ENCODE peak calls at places on chromosomes 13 and 19, in six cellular contexts. C, I, E, K, H and B are unnamed samples.

GRCh38 chr19:35736913-35737886 is 5.1 kb downstream of the IGFLR1 start:
- DNase-seq in C (no peak), I (no peak), E (no peak), K (peak), H (no peak), B (no peak)

GRCh38 chr13:94706854-94707399 is 5.4 kb downstream of the SOX21 start:
- DNase-seq in C (no peak), I (no peak), E (no peak), K (no peak), H (peak), B (no peak)

GRCh38 chr13:93226623-93227279 is at the start of gene GPC6:
- DNase-seq in C (peak), I (peak), E (peak), K (no peak), H (peak), B (no peak)

GRCh38 chr19:44850641-44851109 is 4.6 kb downstream of the NECTIN2 start:
- DNase-seq in C (no peak), I (no peak), E (no peak), K (no peak), H (no peak), B (peak)

GRCh38 chr19:15557223-15557622 is 48.9 kb downstream of the CYP4F22 start:
- DNase-seq in C (no peak), I (no peak), E (no peak), K (no peak), H (no peak), B (no peak)

GRCh38 chr13:88908896-88909535 is 1237.8 kb downstream of the SLITRK5 start:
- DNase-seq in C (no peak), I (no peak), E (no peak), K (no peak), H (no peak), B (no peak)

GRCh38 chr19:41175825-41176734 is 16.9 kb upstream of the CYP2S1 start:
- DNase-seq in C (peak), I (no peak), E (peak), K (peak), H (peak), B (no peak)

GRCh38 chr13:67651908-67652307 is 421.8 kb upstream of the PCDH9 start:
- DNase-seq in C (no peak), I (no peak), E (no peak), K (no peak), H (no peak), B (no peak)

GRCh38 chr13:66751691-66752090 is 478.4 kb downstream of the PCDH9 start:
- DNase-seq in C (no peak), I (peak), E (no peak), K (no peak), H (peak), B (no peak)

GRCh38 chr13:98169331-98169730 is 7.7 kb downstream of the RNF113B start:
- DNase-seq in C (no peak), I (no peak), E (no peak), K (no peak), H (no peak), B (no peak)

GRCh38 chr19:45884682-45885555 is 1.0 kb downstream of the IRF2BP1 start:
- DNase-seq in C (no peak), I (no peak), E (no peak), K (no peak), H (no peak), B (peak)

DNA sequence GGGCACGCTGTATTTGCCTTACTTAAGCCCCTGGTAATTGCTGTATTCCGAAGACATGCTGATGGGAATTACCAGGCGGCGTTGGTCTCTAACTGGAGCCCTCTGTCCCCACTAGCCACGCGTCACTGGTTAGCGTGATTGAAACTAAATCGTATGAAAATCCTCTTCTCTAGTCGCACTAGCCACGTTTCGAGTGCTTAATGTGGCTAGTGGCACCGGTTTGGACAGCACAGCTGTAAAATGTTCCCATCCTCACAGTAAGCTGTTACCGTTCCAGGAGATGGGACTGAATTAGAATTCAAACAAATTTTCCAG is 679 bp downstream of the BRCA2 start:
- DNase-seq in C (no peak), I (peak), E (no peak), K (no peak), H (no peak), B (no peak)
- H3K27ac ChIP-seq in C (peak), I (peak), E (peak), K (peak), H (peak), B (no peak)

GRCh38 chr19:13929956-13930355 is 8.3 kb downstream of the PODNL1 start:
- DNase-seq in C (no peak), I (no peak), E (no peak), K (no peak), H (no peak), B (no peak)

GRCh38 chr19:13932911-13933393 is 5.3 kb downstream of the PODNL1 start:
- DNase-seq in C (no peak), I (no peak), E (no peak), K (no peak), H (no peak), B (no peak)

GRCh38 chr19:13931582-13932378 is 6.4 kb downstream of the PODNL1 start:
- DNase-seq in C (no peak), I (no peak), E (no peak), K (no peak), H (no peak), B (peak)

GRCh38 chr19:13929340-13929739 is 8.9 kb downstream of the PODNL1 start:
- DNase-seq in C (no peak), I (no peak), E (no peak), K (no peak), H (no peak), B (no peak)

GRCh38 chr19:13930402-13930801 is 7.8 kb downstream of the PODNL1 start:
- DNase-seq in C (no peak), I (no peak), E (no peak), K (no peak), H (no peak), B (no peak)
- H3K4me3 ChIP-seq in C (no peak), I (no peak), E (no peak), K (no peak), H (no peak), B (no peak)

DNA sequence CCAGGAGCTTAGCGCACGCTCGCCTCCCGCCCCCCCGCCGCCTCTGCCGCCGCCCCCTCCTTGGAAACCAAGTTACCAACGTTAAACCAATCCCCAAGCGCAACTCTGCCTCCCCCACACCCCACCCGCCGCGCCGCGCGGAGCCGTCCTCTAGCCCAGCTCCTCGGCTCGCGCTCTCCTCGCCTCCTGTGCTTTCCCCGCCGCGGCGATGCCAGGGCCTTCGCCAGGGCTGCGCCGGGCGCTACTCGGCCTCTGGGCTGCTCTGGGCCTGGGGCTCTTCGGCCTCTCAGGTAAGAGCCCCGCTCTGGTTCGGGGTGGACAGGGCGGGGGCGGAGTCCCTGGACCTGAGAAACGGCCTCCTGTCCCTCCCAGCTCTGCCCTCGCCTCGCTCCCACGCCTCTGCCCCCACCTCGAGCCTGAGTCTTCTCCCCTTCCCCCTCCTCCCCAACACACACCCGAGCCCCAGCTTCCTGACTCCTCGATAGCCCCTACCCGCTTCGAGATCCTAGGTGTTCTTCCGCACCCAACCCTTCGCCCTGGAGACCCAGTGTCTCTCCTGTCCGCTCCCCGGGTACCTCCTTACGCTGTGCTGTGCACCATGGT is at the start of gene ICAM5:
- DNase-seq in C (no peak), I (no peak), E (no peak), K (peak), H (no peak), B (no peak)
- H3K27ac ChIP-seq in C (no peak), I (no peak), E (no peak), K (no peak), H (no peak), B (no peak)

GRCh38 chr19:21143846-21144245 is 2.0 kb downstream of the ZNF431 start:
- DNase-seq in C (peak), I (no peak), E (no peak), K (no peak), H (peak), B (no peak)

GRCh38 chr19:21141787-21142464 is at the start of gene ZNF431:
- DNase-seq in C (peak), I (peak), E (peak), K (peak), H (peak), B (peak)

GRCh38 chr19:21148681-21149080 is 6.8 kb downstream of the ZNF431 start:
- DNase-seq in C (no peak), I (no peak), E (no peak), K (no peak), H (no peak), B (no peak)

GRCh38 chr19:21147540-21147939 is 5.7 kb downstream of the ZNF431 start:
- DNase-seq in C (no peak), I (no peak), E (no peak), K (no peak), H (no peak), B (no peak)

GRCh38 chr19:21143428-21143827 is 1.6 kb downstream of the ZNF431 start:
- DNase-seq in C (no peak), I (no peak), E (no peak), K (no peak), H (no peak), B (no peak)
- H3K4me3 ChIP-seq in C (no peak), I (no peak), E (no peak), K (no peak), H (no peak), B (no peak)

DNA sequence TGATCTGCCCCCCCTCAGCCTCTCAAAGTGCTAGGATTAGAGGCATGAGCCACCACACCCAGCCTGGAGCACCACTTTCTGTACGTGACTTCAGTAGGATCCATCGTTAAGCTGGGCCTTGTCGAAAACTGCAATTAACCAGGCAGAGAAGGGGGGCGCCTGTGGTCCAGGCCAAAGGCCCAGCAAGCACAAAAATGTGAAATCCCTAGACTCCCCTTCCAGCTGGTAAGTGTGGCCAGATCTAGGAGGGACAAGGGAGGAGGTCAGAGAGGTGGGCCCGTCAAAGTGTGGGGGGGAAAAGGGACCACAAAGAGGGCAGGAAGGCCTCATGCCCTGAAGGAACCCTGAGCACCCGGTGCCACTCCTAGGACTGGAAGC is 13.8 kb downstream of the DDX39A start:
- DNase-seq in C (no peak), I (no peak), E (no peak), K (no peak), H (no peak), B (no peak)
- H3K27ac ChIP-seq in C (no peak), I (no peak), E (peak), K (no peak), H (no peak), B (no peak)

DNA sequence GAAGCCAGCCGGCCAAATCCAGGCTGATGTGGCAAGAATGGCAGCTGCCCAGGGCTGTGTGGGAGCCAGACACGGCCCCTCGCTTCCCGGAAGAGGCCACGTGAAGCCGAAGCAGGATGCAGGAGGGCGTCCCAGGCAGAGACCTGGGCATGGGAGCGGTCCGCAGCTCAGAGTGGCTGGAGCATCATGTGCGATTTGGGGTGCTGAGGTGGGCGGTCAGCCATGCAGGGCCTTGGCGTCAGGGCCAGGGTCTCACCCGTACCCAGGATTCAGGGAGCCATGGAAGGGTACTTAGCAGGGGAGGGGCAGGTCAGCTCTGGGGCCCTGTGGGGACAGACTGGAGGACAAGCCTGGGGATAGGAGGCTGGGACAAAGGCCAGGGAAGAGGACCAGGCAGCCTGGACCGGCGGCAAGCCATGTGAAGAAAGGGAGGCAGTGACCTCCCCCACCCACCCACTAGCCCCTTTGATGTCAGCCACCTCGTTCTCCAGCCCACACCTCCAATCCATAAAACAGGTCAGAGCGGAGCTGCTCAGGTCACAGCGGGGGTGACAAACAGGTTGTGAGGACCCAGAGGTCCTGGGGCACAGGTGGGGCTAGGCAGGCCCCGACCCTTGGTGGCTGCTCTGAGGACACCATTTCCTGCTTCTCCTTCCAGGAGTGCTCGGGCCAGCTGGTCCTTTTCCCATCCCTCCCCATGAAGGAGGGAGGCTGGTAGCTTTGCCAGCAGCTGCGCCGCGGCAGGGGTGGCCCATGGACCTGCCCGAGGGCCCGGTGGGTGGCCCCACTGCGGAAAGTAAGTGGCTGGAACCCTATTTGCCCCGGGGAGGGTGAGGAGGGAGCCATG is 2.3 kb downstream of the KASH5 start:
- DNase-seq in C (no peak), I (no peak), E (no peak), K (no peak), H (no peak), B (peak)
- H3K4me3 ChIP-seq in C (no peak), I (no peak), E (no peak), K (no peak), H (no peak), B (peak)

DNA sequence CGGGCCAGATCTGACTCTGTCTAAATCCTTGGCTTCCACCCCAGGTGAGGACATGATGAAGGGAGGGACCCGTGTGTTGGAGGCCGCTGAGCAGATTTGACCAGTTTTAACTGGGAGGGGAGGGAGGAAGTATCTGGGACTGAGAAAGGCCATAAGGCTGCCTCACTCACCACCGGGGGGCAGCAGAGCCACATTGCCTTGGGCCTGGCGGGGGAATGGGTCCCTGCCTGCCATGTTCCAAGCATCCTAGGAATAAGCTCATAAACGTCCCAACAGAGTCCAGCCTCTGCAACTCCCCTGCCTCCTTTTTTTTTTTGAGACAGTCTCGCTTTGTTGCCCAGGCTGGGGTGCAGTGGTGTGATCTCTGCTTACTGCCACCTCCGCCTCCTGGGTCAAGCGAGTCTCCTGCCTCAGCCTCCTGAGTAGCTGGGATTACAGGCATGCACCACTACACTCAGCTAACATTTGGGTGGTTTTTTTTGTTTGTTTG is 15.5 kb downstream of the MAST3 start:
- DNase-seq in C (peak), I (peak), E (peak), K (peak), H (peak), B (peak)
- H3K27ac ChIP-seq in C (no peak), I (no peak), E (no peak), K (no peak), H (no peak), B (no peak)